ENCODE peak calls at places on chromosomes 5 and 9, in seven cellular contexts. One of them, this sample, is unnamed.

GRCh38 chr5:133533541-133533940 is 78.8 kb downstream of the FSTL4 start:
- DNase-seq in mesenchymal stem cell: no peak
- DNase-seq in H1: no peak
- DNase-seq in H9: no peak
- DNase-seq in IMR-90: no peak
- DNase-seq in neuronal stem cell: no peak
- DNase-seq in trophoblast cell: no peak
- DNase-seq in this sample: no peak

GRCh38 chr9:16915126-16915831 is 44.8 kb upstream of the BNC2 start:
- DNase-seq in mesenchymal stem cell: no peak
- DNase-seq in H9: no peak
- DNase-seq in trophoblast cell: no peak
- DNase-seq in neuronal stem cell: no peak
- DNase-seq in IMR-90: no peak
- DNase-seq in H1: no peak
- DNase-seq in this sample: no peak

GRCh38 chr5:158855510-158855909 is 244.2 kb downstream of the EBF1 start:
- DNase-seq in H9: no peak
- DNase-seq in IMR-90: no peak
- DNase-seq in H1: no peak
- DNase-seq in mesenchymal stem cell: no peak
- DNase-seq in neuronal stem cell: no peak
- DNase-seq in trophoblast cell: no peak
- DNase-seq in this sample: no peak

GRCh38 chr5:173535166-173535975 is 81.1 kb downstream of the BOD1 start:
- DNase-seq in neuronal stem cell: no peak
- DNase-seq in H1: no peak
- DNase-seq in IMR-90: peak
- DNase-seq in H9: no peak
- DNase-seq in trophoblast cell: no peak
- DNase-seq in mesenchymal stem cell: no peak
- DNase-seq in this sample: no peak

GRCh38 chr9:120017971-120018370 is 562.0 kb downstream of the CDK5RAP2 start:
- DNase-seq in H1: no peak
- DNase-seq in trophoblast cell: no peak
- DNase-seq in IMR-90: no peak
- DNase-seq in H9: no peak
- DNase-seq in mesenchymal stem cell: no peak
- DNase-seq in neuronal stem cell: no peak
- DNase-seq in this sample: no peak

GRCh38 chr5:100749771-100750284 is 153.3 kb downstream of the ST8SIA4 start:
- DNase-seq in neuronal stem cell: no peak
- DNase-seq in IMR-90: no peak
- DNase-seq in mesenchymal stem cell: no peak
- DNase-seq in H1: no peak
- DNase-seq in trophoblast cell: no peak
- DNase-seq in H9: no peak
- DNase-seq in this sample: no peak

GRCh38 chr5:111655169-111655924 is 101.6 kb downstream of the NREP start:
- DNase-seq in H9: no peak
- DNase-seq in trophoblast cell: peak
- DNase-seq in mesenchymal stem cell: peak
- DNase-seq in H1: no peak
- DNase-seq in IMR-90: peak
- DNase-seq in neuronal stem cell: no peak
- DNase-seq in this sample: no peak

GRCh38 chr5:3265936-3266335 is 329.7 kb upstream of the IRX1 start:
- DNase-seq in mesenchymal stem cell: no peak
- DNase-seq in IMR-90: no peak
- DNase-seq in trophoblast cell: no peak
- DNase-seq in H1: no peak
- DNase-seq in H9: no peak
- DNase-seq in neuronal stem cell: no peak
- DNase-seq in this sample: no peak

GRCh38 chr5:138536665-138537315 is 6.2 kb downstream of the ETF1 start:
- DNase-seq in H9: no peak
- DNase-seq in mesenchymal stem cell: peak
- DNase-seq in H1: no peak
- DNase-seq in trophoblast cell: peak
- DNase-seq in IMR-90: no peak
- DNase-seq in neuronal stem cell: no peak
- DNase-seq in this sample: peak

GRCh38 chr5:102222772-102223171 is 73.3 kb downstream of the SLCO4C1 start:
- DNase-seq in trophoblast cell: no peak
- DNase-seq in neuronal stem cell: no peak
- DNase-seq in H9: no peak
- DNase-seq in H1: no peak
- DNase-seq in IMR-90: no peak
- DNase-seq in mesenchymal stem cell: no peak
- DNase-seq in this sample: no peak

GRCh38 chr5:169805527-169805934 is 168.5 kb downstream of the DOCK2 start:
- DNase-seq in trophoblast cell: no peak
- DNase-seq in H9: peak
- DNase-seq in neuronal stem cell: no peak
- DNase-seq in mesenchymal stem cell: no peak
- DNase-seq in H1: no peak
- DNase-seq in IMR-90: peak
- DNase-seq in this sample: no peak

DNA sequence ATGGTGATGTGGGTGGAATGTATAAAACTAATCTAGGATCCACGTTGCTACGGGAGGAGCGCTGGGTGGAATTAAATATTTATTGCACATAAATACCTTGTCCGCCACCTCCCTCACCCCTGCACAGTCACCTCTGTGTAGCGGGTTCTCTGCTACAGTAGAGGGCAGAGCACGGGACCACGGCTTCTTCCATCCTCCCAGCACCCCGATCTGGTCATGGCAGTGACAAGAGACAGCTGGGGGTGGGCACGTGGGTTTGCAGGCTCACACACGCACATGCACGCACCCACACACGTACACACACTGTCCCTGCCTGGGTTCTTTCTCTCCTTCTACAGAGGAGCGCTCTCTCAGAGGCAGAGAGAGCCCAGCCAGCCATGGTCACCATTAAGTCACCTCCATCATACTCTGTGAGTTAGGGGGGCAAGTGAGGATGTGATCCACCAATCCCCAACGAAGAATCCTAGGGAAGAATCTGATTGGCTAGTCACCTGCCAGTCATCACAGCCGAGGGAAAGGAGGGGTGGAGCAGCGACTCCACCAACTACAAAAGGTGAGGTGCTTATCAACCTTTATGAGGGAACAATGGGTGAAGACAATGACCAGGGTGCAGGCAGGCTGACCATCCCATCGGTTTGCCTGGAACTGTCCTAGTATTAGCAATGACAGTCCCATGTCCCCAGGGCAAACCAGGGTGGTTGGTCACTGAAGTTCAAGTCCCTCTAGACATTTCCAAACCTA is 18.5 kb upstream of the FCN1 start:
- DNase-seq in IMR-90: no peak
- DNase-seq in H9: no peak
- DNase-seq in trophoblast cell: no peak
- DNase-seq in mesenchymal stem cell: no peak
- DNase-seq in H1: no peak
- DNase-seq in neuronal stem cell: no peak
- DNase-seq in this sample: peak
- H3K18ac ChIP-seq in IMR-90: no peak
- H3K18ac ChIP-seq in H9: no peak
- H3K18ac ChIP-seq in trophoblast cell: no peak
- H3K18ac ChIP-seq in mesenchymal stem cell: no peak
- H3K18ac ChIP-seq in H1: no peak
- H3K18ac ChIP-seq in neuronal stem cell: peak
- H3K18ac ChIP-seq in this sample: no peak

GRCh38 chr5:150077996-150078801 is 8.2 kb downstream of the CSF1R start:
- DNase-seq in trophoblast cell: no peak
- DNase-seq in IMR-90: no peak
- DNase-seq in mesenchymal stem cell: no peak
- DNase-seq in neuronal stem cell: no peak
- DNase-seq in H1: no peak
- DNase-seq in H9: no peak
- DNase-seq in this sample: no peak
- H3K23ac ChIP-seq in trophoblast cell: no peak
- H3K23ac ChIP-seq in IMR-90: no peak
- H3K23ac ChIP-seq in mesenchymal stem cell: no peak
- H3K23ac ChIP-seq in neuronal stem cell: peak
- H3K23ac ChIP-seq in H1: no peak
- H3K23ac ChIP-seq in H9: no peak
- H3K23ac ChIP-seq in this sample: no peak

DNA sequence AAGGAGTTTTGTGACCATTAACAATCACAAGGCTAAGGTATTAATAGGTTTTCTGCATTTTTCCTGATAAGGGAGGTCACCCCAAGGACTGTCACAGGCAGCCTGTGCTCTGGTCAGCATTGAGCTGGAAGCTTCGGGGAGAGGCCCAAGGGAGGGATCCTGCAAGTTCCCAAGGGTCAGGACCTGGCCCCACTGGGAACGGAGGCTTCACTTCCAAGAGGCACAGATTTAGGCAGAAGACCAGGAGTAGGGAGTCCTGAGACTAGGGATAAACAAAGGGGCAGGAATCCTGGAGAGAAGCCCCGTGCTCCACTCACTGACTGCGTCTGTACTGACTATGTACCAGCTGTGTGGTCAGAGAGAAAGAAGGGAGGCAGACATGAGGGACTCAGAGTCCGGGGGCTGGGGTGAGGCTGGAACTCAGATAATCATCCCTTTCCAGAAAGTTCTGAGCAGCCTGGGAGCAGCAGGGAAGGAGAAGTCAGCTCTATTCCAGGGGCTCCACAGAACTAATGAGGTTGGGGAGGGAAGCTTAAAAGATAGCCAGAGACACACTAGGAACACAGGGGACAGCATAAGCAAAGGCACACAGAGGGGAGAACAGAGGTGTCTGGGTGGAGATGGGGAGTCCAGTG is 37.8 kb downstream of the B4GALT1 start:
- DNase-seq in H9: no peak
- DNase-seq in trophoblast cell: no peak
- DNase-seq in H1: no peak
- DNase-seq in IMR-90: no peak
- DNase-seq in mesenchymal stem cell: no peak
- DNase-seq in neuronal stem cell: no peak
- DNase-seq in this sample: no peak
- H3K18ac ChIP-seq in H9: no peak
- H3K18ac ChIP-seq in trophoblast cell: peak
- H3K18ac ChIP-seq in H1: no peak
- H3K18ac ChIP-seq in IMR-90: no peak
- H3K18ac ChIP-seq in mesenchymal stem cell: no peak
- H3K18ac ChIP-seq in neuronal stem cell: no peak
- H3K18ac ChIP-seq in this sample: no peak

GRCh38 chr9:124394596-124394995 is 20.6 kb downstream of the PSMB7 start:
- DNase-seq in H9: no peak
- DNase-seq in IMR-90: no peak
- DNase-seq in neuronal stem cell: no peak
- DNase-seq in mesenchymal stem cell: no peak
- DNase-seq in trophoblast cell: no peak
- DNase-seq in H1: no peak
- DNase-seq in this sample: no peak

GRCh38 chr9:124399323-124399962 is 15.8 kb downstream of the PSMB7 start:
- DNase-seq in IMR-90: peak
- DNase-seq in neuronal stem cell: peak
- DNase-seq in H1: no peak
- DNase-seq in trophoblast cell: no peak
- DNase-seq in H9: peak
- DNase-seq in mesenchymal stem cell: peak
- DNase-seq in this sample: peak

GRCh38 chr9:124399999-124400940 is 15.0 kb downstream of the PSMB7 start:
- DNase-seq in trophoblast cell: no peak
- DNase-seq in H1: no peak
- DNase-seq in neuronal stem cell: no peak
- DNase-seq in IMR-90: peak
- DNase-seq in mesenchymal stem cell: no peak
- DNase-seq in H9: peak
- DNase-seq in this sample: no peak

GRCh38 chr9:124395826-124396225 is 19.4 kb downstream of the PSMB7 start:
- DNase-seq in IMR-90: peak
- DNase-seq in neuronal stem cell: no peak
- DNase-seq in H9: no peak
- DNase-seq in trophoblast cell: no peak
- DNase-seq in H1: no peak
- DNase-seq in mesenchymal stem cell: peak
- DNase-seq in this sample: no peak

GRCh38 chr9:124398191-124398590 is 17.1 kb downstream of the PSMB7 start:
- DNase-seq in IMR-90: no peak
- DNase-seq in H9: no peak
- DNase-seq in neuronal stem cell: no peak
- DNase-seq in mesenchymal stem cell: no peak
- DNase-seq in trophoblast cell: no peak
- DNase-seq in H1: no peak
- DNase-seq in this sample: no peak
- H3K23ac ChIP-seq in IMR-90: peak
- H3K23ac ChIP-seq in H9: no peak
- H3K23ac ChIP-seq in neuronal stem cell: no peak
- H3K23ac ChIP-seq in mesenchymal stem cell: no peak
- H3K23ac ChIP-seq in trophoblast cell: no peak
- H3K23ac ChIP-seq in H1: no peak
- H3K23ac ChIP-seq in this sample: no peak

GRCh38 chr9:18596920-18597319 is 123.0 kb downstream of the ADAMTSL1 start:
- DNase-seq in trophoblast cell: no peak
- DNase-seq in neuronal stem cell: no peak
- DNase-seq in H1: no peak
- DNase-seq in IMR-90: peak
- DNase-seq in mesenchymal stem cell: peak
- DNase-seq in H9: no peak
- DNase-seq in this sample: no peak

GRCh38 chr9:18605763-18606162 is 131.8 kb downstream of the ADAMTSL1 start:
- DNase-seq in H9: no peak
- DNase-seq in H1: no peak
- DNase-seq in trophoblast cell: no peak
- DNase-seq in mesenchymal stem cell: peak
- DNase-seq in neuronal stem cell: no peak
- DNase-seq in IMR-90: peak
- DNase-seq in this sample: peak

GRCh38 chr9:18601956-18602355 is 128.0 kb downstream of the ADAMTSL1 start:
- DNase-seq in H1: no peak
- DNase-seq in trophoblast cell: no peak
- DNase-seq in IMR-90: peak
- DNase-seq in mesenchymal stem cell: no peak
- DNase-seq in H9: no peak
- DNase-seq in neuronal stem cell: no peak
- DNase-seq in this sample: no peak

GRCh38 chr9:18604971-18605370 is 131.0 kb downstream of the ADAMTSL1 start:
- DNase-seq in trophoblast cell: no peak
- DNase-seq in H9: no peak
- DNase-seq in H1: no peak
- DNase-seq in neuronal stem cell: no peak
- DNase-seq in mesenchymal stem cell: no peak
- DNase-seq in IMR-90: no peak
- DNase-seq in this sample: no peak

GRCh38 chr9:18601026-18601425 is 127.1 kb downstream of the ADAMTSL1 start:
- DNase-seq in neuronal stem cell: no peak
- DNase-seq in trophoblast cell: no peak
- DNase-seq in H1: no peak
- DNase-seq in IMR-90: no peak
- DNase-seq in mesenchymal stem cell: no peak
- DNase-seq in H9: no peak
- DNase-seq in this sample: no peak
- H3K18ac ChIP-seq in neuronal stem cell: no peak
- H3K18ac ChIP-seq in trophoblast cell: no peak
- H3K18ac ChIP-seq in H1: no peak
- H3K18ac ChIP-seq in IMR-90: no peak
- H3K18ac ChIP-seq in mesenchymal stem cell: no peak
- H3K18ac ChIP-seq in H9: no peak
- H3K18ac ChIP-seq in this sample: no peak